ENCODE peak calls at places on chromosomes 3 and 15, in seven cellular contexts. One of them, this sample, is unnamed.

GRCh38 chr3:50210510-50211367 is 5.7 kb downstream of the SLC38A3 start:
- DNase-seq in tibial artery: no peak
- DNase-seq in thyroid gland: no peak
- DNase-seq in cardiac muscle cell: no peak
- DNase-seq in brain microvascular endothelial cell: no peak
- DNase-seq in psoas muscle: no peak
- DNase-seq in upper lobe of left lung: no peak
- DNase-seq in this sample: no peak

GRCh38 chr15:45162771-45163507 is 24.8 kb downstream of the SHF start:
- DNase-seq in tibial artery: peak; percentile 72
- DNase-seq in thyroid gland: peak; percentile 69
- DNase-seq in cardiac muscle cell: peak; percentile 86
- DNase-seq in brain microvascular endothelial cell: peak; percentile 82
- DNase-seq in psoas muscle: peak; percentile 76
- DNase-seq in upper lobe of left lung: no peak
- DNase-seq in this sample: peak; percentile 40

GRCh38 chr3:173730391-173730790 is 332.8 kb downstream of the NLGN1 start:
- DNase-seq in tibial artery: no peak
- DNase-seq in thyroid gland: no peak
- DNase-seq in cardiac muscle cell: peak; percentile 69
- DNase-seq in brain microvascular endothelial cell: no peak
- DNase-seq in psoas muscle: no peak
- DNase-seq in upper lobe of left lung: no peak
- DNase-seq in this sample: no peak

GRCh38 chr3:192747746-192748145 is 20.4 kb upstream of the FGF12 start:
- DNase-seq in tibial artery: no peak
- DNase-seq in thyroid gland: no peak
- DNase-seq in cardiac muscle cell: no peak
- DNase-seq in brain microvascular endothelial cell: no peak
- DNase-seq in psoas muscle: no peak
- DNase-seq in upper lobe of left lung: no peak
- DNase-seq in this sample: no peak

GRCh38 chr3:81861593-81861992 is 100.1 kb upstream of the GBE1 start:
- DNase-seq in tibial artery: no peak
- DNase-seq in thyroid gland: no peak
- DNase-seq in cardiac muscle cell: no peak
- DNase-seq in brain microvascular endothelial cell: no peak
- DNase-seq in psoas muscle: no peak
- DNase-seq in upper lobe of left lung: no peak
- DNase-seq in this sample: no peak

GRCh38 chr15:74815961-74816360 is 3.3 kb downstream of the LMAN1L start:
- DNase-seq in tibial artery: no peak
- DNase-seq in thyroid gland: no peak
- DNase-seq in cardiac muscle cell: no peak
- DNase-seq in brain microvascular endothelial cell: no peak
- DNase-seq in psoas muscle: no peak
- DNase-seq in upper lobe of left lung: no peak
- DNase-seq in this sample: no peak

GRCh38 chr3:57877116-57877515 is 121.0 kb downstream of the SLMAP start:
- DNase-seq in tibial artery: no peak
- DNase-seq in thyroid gland: no peak
- DNase-seq in cardiac muscle cell: no peak
- DNase-seq in brain microvascular endothelial cell: peak; percentile 35
- DNase-seq in psoas muscle: no peak
- DNase-seq in upper lobe of left lung: no peak
- DNase-seq in this sample: no peak

GRCh38 chr3:180447156-180447555 is 154.8 kb upstream of the TTC14 start:
- DNase-seq in tibial artery: no peak
- DNase-seq in thyroid gland: no peak
- DNase-seq in cardiac muscle cell: no peak
- DNase-seq in brain microvascular endothelial cell: no peak
- DNase-seq in psoas muscle: no peak
- DNase-seq in upper lobe of left lung: no peak
- DNase-seq in this sample: no peak

GRCh38 chr15:61480863-61481262 is 251.8 kb upstream of the RORA start:
- DNase-seq in tibial artery: no peak
- DNase-seq in thyroid gland: no peak
- DNase-seq in cardiac muscle cell: peak; percentile 31
- DNase-seq in brain microvascular endothelial cell: peak; percentile 28
- DNase-seq in psoas muscle: no peak
- DNase-seq in upper lobe of left lung: no peak
- DNase-seq in this sample: no peak

GRCh38 chr3:113697192-113698090 is 999 bp upstream of the USF3 start:
- DNase-seq in tibial artery: no peak
- DNase-seq in thyroid gland: peak; percentile 42
- DNase-seq in cardiac muscle cell: peak; percentile 25
- DNase-seq in brain microvascular endothelial cell: no peak
- DNase-seq in psoas muscle: no peak
- DNase-seq in upper lobe of left lung: no peak
- DNase-seq in this sample: peak; percentile 22

GRCh38 chr3:100637197-100637631 is 27.8 kb downstream of the ADGRG7 start:
- DNase-seq in tibial artery: no peak
- DNase-seq in thyroid gland: no peak
- DNase-seq in cardiac muscle cell: peak; percentile 6
- DNase-seq in brain microvascular endothelial cell: peak; percentile 52
- DNase-seq in psoas muscle: no peak
- DNase-seq in upper lobe of left lung: no peak
- DNase-seq in this sample: no peak

GRCh38 chr3:16515885-16516420 is 2.5 kb upstream of the RFTN1 start:
- DNase-seq in tibial artery: no peak
- DNase-seq in thyroid gland: no peak
- DNase-seq in cardiac muscle cell: no peak
- DNase-seq in brain microvascular endothelial cell: no peak
- DNase-seq in psoas muscle: no peak
- DNase-seq in upper lobe of left lung: no peak
- DNase-seq in this sample: peak; percentile 69

GRCh38 chr15:89575656-89576416 is 567 bp downstream of the TICRR start:
- DNase-seq in tibial artery: no peak
- DNase-seq in thyroid gland: no peak
- DNase-seq in cardiac muscle cell: peak; percentile 33
- DNase-seq in brain microvascular endothelial cell: no peak
- DNase-seq in psoas muscle: no peak
- DNase-seq in upper lobe of left lung: peak; percentile 91
- DNase-seq in this sample: no peak

GRCh38 chr3:23713641-23714040 is 92.1 kb upstream of the UBE2E1 start:
- DNase-seq in tibial artery: no peak
- DNase-seq in thyroid gland: no peak
- DNase-seq in cardiac muscle cell: no peak
- DNase-seq in brain microvascular endothelial cell: peak; percentile 25
- DNase-seq in psoas muscle: no peak
- DNase-seq in upper lobe of left lung: no peak
- DNase-seq in this sample: no peak

GRCh38 chr15:40275954-40276353 is 6.9 kb downstream of the ANKRD63 start:
- DNase-seq in tibial artery: no peak
- DNase-seq in thyroid gland: no peak
- DNase-seq in cardiac muscle cell: no peak
- DNase-seq in brain microvascular endothelial cell: no peak
- DNase-seq in psoas muscle: no peak
- DNase-seq in upper lobe of left lung: no peak
- DNase-seq in this sample: no peak

GRCh38 chr15:68209735-68210408 is 4.7 kb upstream of the CALML4 start:
- DNase-seq in tibial artery: peak; percentile 17
- DNase-seq in thyroid gland: no peak
- DNase-seq in cardiac muscle cell: no peak
- DNase-seq in brain microvascular endothelial cell: no peak
- DNase-seq in psoas muscle: no peak
- DNase-seq in upper lobe of left lung: no peak
- DNase-seq in this sample: peak; percentile 76

GRCh38 chr15:48802867-48803266 is 8.0 kb downstream of the CEP152 start:
- DNase-seq in tibial artery: no peak
- DNase-seq in thyroid gland: no peak
- DNase-seq in cardiac muscle cell: peak; percentile 82
- DNase-seq in brain microvascular endothelial cell: peak; percentile 94
- DNase-seq in psoas muscle: no peak
- DNase-seq in upper lobe of left lung: no peak
- DNase-seq in this sample: no peak

GRCh38 chr3:73733796-73734195 is 109.1 kb upstream of the PDZRN3 start:
- DNase-seq in tibial artery: no peak
- DNase-seq in thyroid gland: no peak
- DNase-seq in cardiac muscle cell: no peak
- DNase-seq in brain microvascular endothelial cell: no peak
- DNase-seq in psoas muscle: no peak
- DNase-seq in upper lobe of left lung: no peak
- DNase-seq in this sample: no peak

GRCh38 chr3:192901435-192901834 is 16.2 kb downstream of the MB21D2 start:
- DNase-seq in tibial artery: no peak
- DNase-seq in thyroid gland: no peak
- DNase-seq in cardiac muscle cell: peak; percentile 55
- DNase-seq in brain microvascular endothelial cell: peak; percentile 85
- DNase-seq in psoas muscle: no peak
- DNase-seq in upper lobe of left lung: no peak
- DNase-seq in this sample: no peak

GRCh38 chr15:48414015-48414414 is 82.8 kb downstream of the DUT start:
- DNase-seq in tibial artery: peak; percentile 81
- DNase-seq in thyroid gland: no peak
- DNase-seq in cardiac muscle cell: peak; percentile 83
- DNase-seq in brain microvascular endothelial cell: no peak
- DNase-seq in psoas muscle: no peak
- DNase-seq in upper lobe of left lung: no peak
- DNase-seq in this sample: no peak

GRCh38 chr3:14552041-14552648 is 12.0 kb upstream of the GRIP2 start:
- DNase-seq in tibial artery: no peak
- DNase-seq in thyroid gland: no peak
- DNase-seq in cardiac muscle cell: no peak
- DNase-seq in brain microvascular endothelial cell: no peak
- DNase-seq in psoas muscle: no peak
- DNase-seq in upper lobe of left lung: no peak
- DNase-seq in this sample: no peak

GRCh38 chr3:29465836-29466235 is 185.0 kb downstream of the RBMS3 start:
- DNase-seq in tibial artery: no peak
- DNase-seq in thyroid gland: peak; percentile 45
- DNase-seq in cardiac muscle cell: peak; percentile 39
- DNase-seq in brain microvascular endothelial cell: peak; percentile 78
- DNase-seq in psoas muscle: no peak
- DNase-seq in upper lobe of left lung: no peak
- DNase-seq in this sample: no peak

GRCh38 chr3:37702478-37703154 is 159.1 kb upstream of the CTDSPL start:
- DNase-seq in tibial artery: no peak
- DNase-seq in thyroid gland: peak; percentile 42
- DNase-seq in cardiac muscle cell: no peak
- DNase-seq in brain microvascular endothelial cell: no peak
- DNase-seq in psoas muscle: no peak
- DNase-seq in upper lobe of left lung: no peak
- DNase-seq in this sample: no peak
- H3K27me3 ChIP-seq in tibial artery: no peaks in the 10 kb centered on the region
- H3K27me3 ChIP-seq in thyroid gland: no peaks in the 10 kb centered on the region
- H3K27me3 ChIP-seq in cardiac muscle cell: no peaks in the 10 kb centered on the region
- H3K27me3 ChIP-seq in brain microvascular endothelial cell: peaks cover 4% of the 10 kb centered on the region
- H3K27me3 ChIP-seq in psoas muscle: peaks cover 3% of the 10 kb centered on the region
- H3K27me3 ChIP-seq in upper lobe of left lung: no peaks in the 10 kb centered on the region
- H3K27me3 ChIP-seq in this sample: peaks cover 1% of the 10 kb centered on the region

DNA sequence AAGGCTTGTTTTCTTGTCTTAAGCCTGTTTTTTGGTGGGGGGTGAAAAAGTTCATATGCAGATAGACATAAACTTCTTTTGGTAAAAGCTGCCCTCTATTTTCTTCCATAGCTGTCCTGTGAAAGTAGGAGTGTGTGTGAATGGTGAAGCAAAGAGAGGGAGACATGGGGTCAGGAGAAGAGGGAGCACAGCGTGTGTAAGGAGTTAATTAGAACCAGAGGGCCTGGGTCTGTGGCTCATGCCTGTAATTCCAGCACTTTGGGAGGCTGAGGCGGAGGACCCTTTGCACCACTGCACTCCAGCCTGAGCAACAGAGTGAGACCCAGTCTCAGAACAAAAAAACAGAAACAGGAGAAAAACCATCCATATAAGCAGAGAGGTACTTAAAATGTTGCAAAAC is 16.2 kb upstream of the CCNL1 start:
- DNase-seq in tibial artery: no peak
- DNase-seq in thyroid gland: no peak
- DNase-seq in cardiac muscle cell: no peak
- DNase-seq in brain microvascular endothelial cell: no peak
- DNase-seq in psoas muscle: no peak
- DNase-seq in upper lobe of left lung: no peak
- DNase-seq in this sample: no peak
- H3K4me3 ChIP-seq in tibial artery: peak overlapping the region; percentile 62
- H3K4me3 ChIP-seq in thyroid gland: peak overlapping the region; percentile 41
- H3K4me3 ChIP-seq in cardiac muscle cell: peak overlapping the region; percentile 65
- H3K4me3 ChIP-seq in brain microvascular endothelial cell: peak overlapping the region; percentile 61
- H3K4me3 ChIP-seq in psoas muscle: peak overlapping the region; percentile 73
- H3K4me3 ChIP-seq in upper lobe of left lung: peak overlapping the region; percentile 20
- H3K4me3 ChIP-seq in this sample: peak overlapping the region; percentile 88

GRCh38 chr3:54146383-54147239 is 24.3 kb downstream of the CACNA2D3 start:
- DNase-seq in tibial artery: peak; percentile 47
- DNase-seq in thyroid gland: peak; percentile 78
- DNase-seq in cardiac muscle cell: peak; percentile 58
- DNase-seq in brain microvascular endothelial cell: peak; percentile 6
- DNase-seq in psoas muscle: peak; percentile 61
- DNase-seq in upper lobe of left lung: peak; percentile 74
- DNase-seq in this sample: peak; percentile 17
- TF ChIP-seq CTCF in tibial artery: peak; percentile 39
- TF ChIP-seq CTCF in thyroid gland: peak; percentile 83
- TF ChIP-seq CTCF in cardiac muscle cell: peak; percentile 65
- TF ChIP-seq CTCF in brain microvascular endothelial cell: no peak
- TF ChIP-seq CTCF in psoas muscle: peak; percentile 79
- TF ChIP-seq CTCF in upper lobe of left lung: peak; percentile 68
- TF ChIP-seq CTCF in this sample: peak; percentile 63

GRCh38 chr15:100710213-100710612 is 107.8 kb downstream of the ASB7 start:
- DNase-seq in tibial artery: no peak
- DNase-seq in thyroid gland: no peak
- DNase-seq in cardiac muscle cell: no peak
- DNase-seq in brain microvascular endothelial cell: no peak
- DNase-seq in psoas muscle: no peak
- DNase-seq in upper lobe of left lung: no peak
- DNase-seq in this sample: no peak
- H3K27me3 ChIP-seq in tibial artery: no peaks in the 10 kb centered on the region
- H3K27me3 ChIP-seq in thyroid gland: no peaks in the 10 kb centered on the region
- H3K27me3 ChIP-seq in cardiac muscle cell: no peaks in the 10 kb centered on the region
- H3K27me3 ChIP-seq in brain microvascular endothelial cell: no peaks in the 10 kb centered on the region
- H3K27me3 ChIP-seq in psoas muscle: no peaks in the 10 kb centered on the region
- H3K27me3 ChIP-seq in upper lobe of left lung: no peaks in the 10 kb centered on the region
- H3K27me3 ChIP-seq in this sample: no peaks in the 10 kb centered on the region

GRCh38 chr3:27451261-27451660 is 32.9 kb downstream of the SLC4A7 start:
- DNase-seq in tibial artery: no peak
- DNase-seq in thyroid gland: no peak
- DNase-seq in cardiac muscle cell: no peak
- DNase-seq in brain microvascular endothelial cell: no peak
- DNase-seq in psoas muscle: no peak
- DNase-seq in upper lobe of left lung: no peak
- DNase-seq in this sample: no peak
- H3K4me3 ChIP-seq in tibial artery: no peak overlapping the region
- H3K4me3 ChIP-seq in thyroid gland: no peak overlapping the region
- H3K4me3 ChIP-seq in cardiac muscle cell: no peak overlapping the region
- H3K4me3 ChIP-seq in brain microvascular endothelial cell: no peak overlapping the region
- H3K4me3 ChIP-seq in psoas muscle: no peak overlapping the region
- H3K4me3 ChIP-seq in upper lobe of left lung: no peak overlapping the region
- H3K4me3 ChIP-seq in this sample: no peak overlapping the region

GRCh38 chr3:150238995-150239612 is 169.0 kb upstream of the TSC22D2 start:
- DNase-seq in tibial artery: no peak
- DNase-seq in thyroid gland: peak; percentile 37
- DNase-seq in cardiac muscle cell: no peak
- DNase-seq in brain microvascular endothelial cell: no peak
- DNase-seq in psoas muscle: no peak
- DNase-seq in upper lobe of left lung: no peak
- DNase-seq in this sample: no peak
- TF ChIP-seq CTCF in tibial artery: no peak
- TF ChIP-seq CTCF in thyroid gland: no peak
- TF ChIP-seq CTCF in cardiac muscle cell: peak; percentile 32
- TF ChIP-seq CTCF in brain microvascular endothelial cell: peak; percentile 67
- TF ChIP-seq CTCF in psoas muscle: peak; percentile 13
- TF ChIP-seq CTCF in upper lobe of left lung: no peak
- TF ChIP-seq CTCF in this sample: peak; percentile 38

GRCh38 chr3:137762674-137763593 is 1.2 kb upstream of the SOX14 start:
- DNase-seq in tibial artery: no peak
- DNase-seq in thyroid gland: no peak
- DNase-seq in cardiac muscle cell: no peak
- DNase-seq in brain microvascular endothelial cell: no peak
- DNase-seq in psoas muscle: no peak
- DNase-seq in upper lobe of left lung: no peak
- DNase-seq in this sample: no peak
- H3K27me3 ChIP-seq in tibial artery: no peaks in the 10 kb centered on the region
- H3K27me3 ChIP-seq in thyroid gland: peaks cover 17% of the 10 kb centered on the region
- H3K27me3 ChIP-seq in cardiac muscle cell: peaks cover 98% of the 10 kb centered on the region
- H3K27me3 ChIP-seq in brain microvascular endothelial cell: peaks cover 76% of the 10 kb centered on the region
- H3K27me3 ChIP-seq in psoas muscle: peaks cover 50% of the 10 kb centered on the region
- H3K27me3 ChIP-seq in upper lobe of left lung: no peaks in the 10 kb centered on the region
- H3K27me3 ChIP-seq in this sample: peaks cover 3% of the 10 kb centered on the region

This sample was measured in GM06990.